ENCODE peak calls at places on chromosomes 6 and 20, in six cellular contexts. One of them, this sample, is unnamed.

GRCh38 chr6:11492444-11493300 is 44.9 kb upstream of the TMEM170B start:
- DNase-seq in progenitor cell of endocrine pancreas: no peak
- DNase-seq in thoracic aorta: no peak
- DNase-seq in lower leg skin: no peak
- DNase-seq in activated CD8-positive, alpha-beta memory T cell treated with anti-CD3 and anti-CD28 coated beads, Interleukin-2, amount 10 ng/mL, durations not matched to agents 7 days and 5 days: no peak
- DNase-seq in H7: no peak
- DNase-seq in this sample: no peak

GRCh38 chr6:54053893-54054391 is 57.3 kb upstream of the MLIP start:
- DNase-seq in progenitor cell of endocrine pancreas: no peak
- DNase-seq in thoracic aorta: peak
- DNase-seq in lower leg skin: no peak
- DNase-seq in activated CD8-positive, alpha-beta memory T cell treated with anti-CD3 and anti-CD28 coated beads, Interleukin-2, amount 10 ng/mL, durations not matched to agents 7 days and 5 days: no peak
- DNase-seq in H7: no peak
- DNase-seq in this sample: peak

GRCh38 chr20:48064929-48065328 is 279.6 kb upstream of the SULF2 start:
- DNase-seq in progenitor cell of endocrine pancreas: no peak
- DNase-seq in thoracic aorta: no peak
- DNase-seq in lower leg skin: no peak
- DNase-seq in activated CD8-positive, alpha-beta memory T cell treated with anti-CD3 and anti-CD28 coated beads, Interleukin-2, amount 10 ng/mL, durations not matched to agents 7 days and 5 days: no peak
- DNase-seq in H7: no peak
- DNase-seq in this sample: no peak

GRCh38 chr6:2891768-2892170 is 11.3 kb downstream of the SERPINB9 start:
- DNase-seq in progenitor cell of endocrine pancreas: no peak
- DNase-seq in thoracic aorta: no peak
- DNase-seq in lower leg skin: no peak
- DNase-seq in activated CD8-positive, alpha-beta memory T cell treated with anti-CD3 and anti-CD28 coated beads, Interleukin-2, amount 10 ng/mL, durations not matched to agents 7 days and 5 days: peak
- DNase-seq in H7: no peak
- DNase-seq in this sample: no peak

GRCh38 chr20:36950432-36951197 is 893 bp downstream of the SAMHD1 start:
- DNase-seq in progenitor cell of endocrine pancreas: no peak
- DNase-seq in thoracic aorta: no peak
- DNase-seq in lower leg skin: no peak
- DNase-seq in activated CD8-positive, alpha-beta memory T cell treated with anti-CD3 and anti-CD28 coated beads, Interleukin-2, amount 10 ng/mL, durations not matched to agents 7 days and 5 days: peak
- DNase-seq in H7: peak
- DNase-seq in this sample: peak

GRCh38 chr20:3067139-3068009 is 4.0 kb upstream of the OXT start:
- DNase-seq in progenitor cell of endocrine pancreas: no peak
- DNase-seq in thoracic aorta: no peak
- DNase-seq in lower leg skin: no peak
- DNase-seq in activated CD8-positive, alpha-beta memory T cell treated with anti-CD3 and anti-CD28 coated beads, Interleukin-2, amount 10 ng/mL, durations not matched to agents 7 days and 5 days: no peak
- DNase-seq in H7: no peak
- DNase-seq in this sample: no peak

GRCh38 chr6:51027283-51028065 is 208.8 kb downstream of the TFAP2B start:
- DNase-seq in progenitor cell of endocrine pancreas: no peak
- DNase-seq in thoracic aorta: no peak
- DNase-seq in lower leg skin: no peak
- DNase-seq in activated CD8-positive, alpha-beta memory T cell treated with anti-CD3 and anti-CD28 coated beads, Interleukin-2, amount 10 ng/mL, durations not matched to agents 7 days and 5 days: no peak
- DNase-seq in H7: no peak
- DNase-seq in this sample: no peak

GRCh38 chr20:61744691-61745396 is 320.8 kb downstream of the TAF4 start:
- DNase-seq in progenitor cell of endocrine pancreas: no peak
- DNase-seq in thoracic aorta: no peak
- DNase-seq in lower leg skin: no peak
- DNase-seq in activated CD8-positive, alpha-beta memory T cell treated with anti-CD3 and anti-CD28 coated beads, Interleukin-2, amount 10 ng/mL, durations not matched to agents 7 days and 5 days: no peak
- DNase-seq in H7: no peak
- DNase-seq in this sample: no peak

GRCh38 chr6:106084106-106084963 is 1.8 kb upstream of the PRDM1 start:
- DNase-seq in progenitor cell of endocrine pancreas: peak
- DNase-seq in thoracic aorta: no peak
- DNase-seq in lower leg skin: no peak
- DNase-seq in activated CD8-positive, alpha-beta memory T cell treated with anti-CD3 and anti-CD28 coated beads, Interleukin-2, amount 10 ng/mL, durations not matched to agents 7 days and 5 days: peak
- DNase-seq in H7: peak
- DNase-seq in this sample: peak

GRCh38 chr6:41302638-41303037 is 16.2 kb upstream of the TREM1 start:
- DNase-seq in progenitor cell of endocrine pancreas: no peak
- DNase-seq in thoracic aorta: no peak
- DNase-seq in lower leg skin: no peak
- DNase-seq in activated CD8-positive, alpha-beta memory T cell treated with anti-CD3 and anti-CD28 coated beads, Interleukin-2, amount 10 ng/mL, durations not matched to agents 7 days and 5 days: no peak
- DNase-seq in H7: no peak
- DNase-seq in this sample: no peak

GRCh38 chr20:44651507-44652373 is at the start of gene ADA:
- DNase-seq in progenitor cell of endocrine pancreas: peak
- DNase-seq in thoracic aorta: no peak
- DNase-seq in lower leg skin: peak
- DNase-seq in activated CD8-positive, alpha-beta memory T cell treated with anti-CD3 and anti-CD28 coated beads, Interleukin-2, amount 10 ng/mL, durations not matched to agents 7 days and 5 days: peak
- DNase-seq in H7: peak
- DNase-seq in this sample: peak

GRCh38 chr6:144013486-144013909 is 5.4 kb upstream of the PLAGL1 start:
- DNase-seq in progenitor cell of endocrine pancreas: peak
- DNase-seq in thoracic aorta: peak
- DNase-seq in lower leg skin: peak
- DNase-seq in activated CD8-positive, alpha-beta memory T cell treated with anti-CD3 and anti-CD28 coated beads, Interleukin-2, amount 10 ng/mL, durations not matched to agents 7 days and 5 days: peak
- DNase-seq in H7: peak
- DNase-seq in this sample: peak

GRCh38 chr20:50645253-50646068 is 45.9 kb downstream of the RIPOR3 start:
- DNase-seq in progenitor cell of endocrine pancreas: peak
- DNase-seq in thoracic aorta: no peak
- DNase-seq in lower leg skin: no peak
- DNase-seq in activated CD8-positive, alpha-beta memory T cell treated with anti-CD3 and anti-CD28 coated beads, Interleukin-2, amount 10 ng/mL, durations not matched to agents 7 days and 5 days: no peak
- DNase-seq in H7: peak
- DNase-seq in this sample: peak

GRCh38 chr20:64203037-64203777 is 39.0 kb downstream of the MYT1 start:
- DNase-seq in progenitor cell of endocrine pancreas: no peak
- DNase-seq in thoracic aorta: no peak
- DNase-seq in lower leg skin: no peak
- DNase-seq in activated CD8-positive, alpha-beta memory T cell treated with anti-CD3 and anti-CD28 coated beads, Interleukin-2, amount 10 ng/mL, durations not matched to agents 7 days and 5 days: no peak
- DNase-seq in H7: no peak
- DNase-seq in this sample: no peak

GRCh38 chr6:72218125-72218524 is 331.8 kb downstream of the RIMS1 start:
- DNase-seq in progenitor cell of endocrine pancreas: peak
- DNase-seq in thoracic aorta: no peak
- DNase-seq in lower leg skin: no peak
- DNase-seq in activated CD8-positive, alpha-beta memory T cell treated with anti-CD3 and anti-CD28 coated beads, Interleukin-2, amount 10 ng/mL, durations not matched to agents 7 days and 5 days: no peak
- DNase-seq in H7: peak
- DNase-seq in this sample: peak

GRCh38 chr20:23091741-23092408 is 5.8 kb upstream of the CD93 start:
- DNase-seq in progenitor cell of endocrine pancreas: no peak
- DNase-seq in thoracic aorta: no peak
- DNase-seq in lower leg skin: peak
- DNase-seq in activated CD8-positive, alpha-beta memory T cell treated with anti-CD3 and anti-CD28 coated beads, Interleukin-2, amount 10 ng/mL, durations not matched to agents 7 days and 5 days: no peak
- DNase-seq in H7: no peak
- DNase-seq in this sample: peak

GRCh38 chr6:15427360-15428070 is 181.6 kb downstream of the JARID2 start:
- DNase-seq in progenitor cell of endocrine pancreas: no peak
- DNase-seq in thoracic aorta: no peak
- DNase-seq in lower leg skin: peak
- DNase-seq in activated CD8-positive, alpha-beta memory T cell treated with anti-CD3 and anti-CD28 coated beads, Interleukin-2, amount 10 ng/mL, durations not matched to agents 7 days and 5 days: no peak
- DNase-seq in H7: no peak
- DNase-seq in this sample: peak

GRCh38 chr20:63746766-63747315 is 7.3 kb downstream of the SLC2A4RG start:
- DNase-seq in progenitor cell of endocrine pancreas: no peak
- DNase-seq in thoracic aorta: no peak
- DNase-seq in lower leg skin: no peak
- DNase-seq in activated CD8-positive, alpha-beta memory T cell treated with anti-CD3 and anti-CD28 coated beads, Interleukin-2, amount 10 ng/mL, durations not matched to agents 7 days and 5 days: no peak
- DNase-seq in H7: peak
- DNase-seq in this sample: no peak

GRCh38 chr6:82862543-82862942 is 203.1 kb downstream of the UBE3D start:
- DNase-seq in progenitor cell of endocrine pancreas: no peak
- DNase-seq in thoracic aorta: no peak
- DNase-seq in lower leg skin: no peak
- DNase-seq in activated CD8-positive, alpha-beta memory T cell treated with anti-CD3 and anti-CD28 coated beads, Interleukin-2, amount 10 ng/mL, durations not matched to agents 7 days and 5 days: no peak
- DNase-seq in H7: no peak
- DNase-seq in this sample: no peak

GRCh38 chr20:38326309-38326708 is 20.0 kb upstream of the LBP start:
- DNase-seq in progenitor cell of endocrine pancreas: no peak
- DNase-seq in thoracic aorta: no peak
- DNase-seq in lower leg skin: no peak
- DNase-seq in activated CD8-positive, alpha-beta memory T cell treated with anti-CD3 and anti-CD28 coated beads, Interleukin-2, amount 10 ng/mL, durations not matched to agents 7 days and 5 days: no peak
- DNase-seq in H7: no peak
- DNase-seq in this sample: no peak

GRCh38 chr6:124986146-124986545 is 23.9 kb downstream of the RNF217 start:
- DNase-seq in progenitor cell of endocrine pancreas: no peak
- DNase-seq in thoracic aorta: no peak
- DNase-seq in lower leg skin: no peak
- DNase-seq in activated CD8-positive, alpha-beta memory T cell treated with anti-CD3 and anti-CD28 coated beads, Interleukin-2, amount 10 ng/mL, durations not matched to agents 7 days and 5 days: no peak
- DNase-seq in H7: no peak
- DNase-seq in this sample: no peak

GRCh38 chr6:14784596-14785360 is 461.1 kb upstream of the JARID2 start:
- DNase-seq in progenitor cell of endocrine pancreas: no peak
- DNase-seq in thoracic aorta: no peak
- DNase-seq in lower leg skin: no peak
- DNase-seq in activated CD8-positive, alpha-beta memory T cell treated with anti-CD3 and anti-CD28 coated beads, Interleukin-2, amount 10 ng/mL, durations not matched to agents 7 days and 5 days: no peak
- DNase-seq in H7: peak
- DNase-seq in this sample: peak

GRCh38 chr6:81023007-81023582 is 729.4 kb downstream of the TENT5A start:
- DNase-seq in progenitor cell of endocrine pancreas: no peak
- DNase-seq in thoracic aorta: no peak
- DNase-seq in lower leg skin: no peak
- DNase-seq in activated CD8-positive, alpha-beta memory T cell treated with anti-CD3 and anti-CD28 coated beads, Interleukin-2, amount 10 ng/mL, durations not matched to agents 7 days and 5 days: no peak
- DNase-seq in H7: no peak
- DNase-seq in this sample: peak

GRCh38 chr6:43308101-43308989 is at the start of gene CRIP3:
- DNase-seq in progenitor cell of endocrine pancreas: no peak
- DNase-seq in thoracic aorta: no peak
- DNase-seq in lower leg skin: no peak
- DNase-seq in activated CD8-positive, alpha-beta memory T cell treated with anti-CD3 and anti-CD28 coated beads, Interleukin-2, amount 10 ng/mL, durations not matched to agents 7 days and 5 days: peak
- DNase-seq in H7: peak
- DNase-seq in this sample: peak